ENCODE peak calls at places on chromosomes 4 and X, in ten cellular contexts. L is psoas muscle, D is COR-L47, J is sciatic nerve, G is aorta, E is fibroblast of the conjunctiva, U is caudate nucleus, Y is adipocyte, K is amniotic stem cell, Z is RWPE2. A is an unnamed sample.

GRCh38 chrX:17374619-17375360 is at the start of gene NHS:
- DNase-seq in L (peak), D (peak), J (peak), G (peak), E (peak), U (no peak), Y (peak), K (peak), Z (peak), A (peak)

GRCh38 chr4:87974856-87975462 is 555 bp upstream of the SPP1 start:
- DNase-seq in L (no peak), D (peak), J (no peak), G (no peak), E (no peak), U (no peak), Y (no peak), K (no peak), Z (no peak), A (no peak)

GRCh38 chr4:174828845-174829701 is at the start of gene GLRA3:
- DNase-seq in L (peak), D (peak), J (peak), G (peak), E (peak), U (no peak), Y (peak), K (peak), Z (peak), A (no peak)

GRCh38 chrX:84469226-84469625 is 33.0 kb downstream of the HDX start:
- DNase-seq in L (no peak), D (peak), J (no peak), G (no peak), E (no peak), U (no peak), Y (no peak), K (no peak), Z (no peak), A (no peak)

GRCh38 chr4:126265880-126266279 is 951.1 kb downstream of the FAT4 start:
- DNase-seq in L (no peak), D (no peak), J (no peak), G (no peak), E (no peak), U (no peak), Y (no peak), K (no peak), Z (no peak), A (no peak)

GRCh38 chr4:18007625-18008024 is 13.9 kb downstream of the LCORL start:
- DNase-seq in L (no peak), D (no peak), J (no peak), G (no peak), E (no peak), U (no peak), Y (peak), K (no peak), Z (no peak), A (no peak)

GRCh38 chrX:153459976-153460375 is 10.4 kb downstream of the HAUS7 start:
- DNase-seq in L (no peak), D (no peak), J (no peak), G (no peak), E (no peak), U (no peak), Y (peak), K (peak), Z (no peak), A (no peak)

GRCh38 chr4:154329939-154330338 is 161.7 kb downstream of the DCHS2 start:
- DNase-seq in L (peak), D (no peak), J (no peak), G (peak), E (peak), U (no peak), Y (peak), K (no peak), Z (no peak), A (peak)

GRCh38 chr4:164526916-164527315 is 227.0 kb upstream of the SMIM31 start:
- DNase-seq in L (no peak), D (no peak), J (no peak), G (no peak), E (no peak), U (no peak), Y (no peak), K (no peak), Z (no peak), A (no peak)

GRCh38 chr4:6369035-6369434 is 99.4 kb downstream of the WFS1 start:
- DNase-seq in L (no peak), D (no peak), J (no peak), G (no peak), E (no peak), U (no peak), Y (no peak), K (no peak), Z (no peak), A (no peak)

GRCh38 chrX:153876112-153876491 is 9.9 kb downstream of the L1CAM start:
- DNase-seq in L (no peak), D (no peak), J (no peak), G (no peak), E (no peak), U (no peak), Y (no peak), K (no peak), Z (no peak), A (no peak)

GRCh38 chr4:32128549-32128948 is 1408.4 kb downstream of the PCDH7 start:
- DNase-seq in L (no peak), D (no peak), J (no peak), G (no peak), E (no peak), U (no peak), Y (no peak), K (no peak), Z (no peak), A (no peak)

GRCh38 chr4:55355555-55355954 is 9.5 kb downstream of the SRD5A3 start:
- DNase-seq in L (no peak), D (no peak), J (no peak), G (no peak), E (no peak), U (no peak), Y (no peak), K (no peak), Z (no peak), A (no peak)

GRCh38 chrX:153781428-153782047 is 697 bp downstream of the SRPK3 start:
- DNase-seq in L (no peak), D (no peak), J (no peak), G (no peak), E (no peak), U (no peak), Y (no peak), K (no peak), Z (no peak), A (no peak)

GRCh38 chr4:77849278-77849965 is 13.2 kb upstream of the MRPL1 start:
- DNase-seq in L (no peak), D (no peak), J (no peak), G (no peak), E (no peak), U (no peak), Y (no peak), K (no peak), Z (no peak), A (no peak)

GRCh38 chr4:61540944-61541343 is 340.8 kb downstream of the ADGRL3 start:
- DNase-seq in L (no peak), D (peak), J (no peak), G (no peak), E (no peak), U (no peak), Y (no peak), K (no peak), Z (no peak), A (no peak)

GRCh38 chr4:183177001-183177400 is 77.9 kb downstream of the WWC2 start:
- DNase-seq in L (no peak), D (no peak), J (no peak), G (no peak), E (no peak), U (no peak), Y (no peak), K (no peak), Z (no peak), A (no peak)